ENCODE peak calls at places on chromosomes 1 and 21, in six cellular contexts. One of them, this sample, is unnamed.

GRCh38 chr1:153921803-153922075 is 1.0 kb downstream of the GATAD2B start:
- DNase-seq in kidney: no peak
- DNase-seq in endothelial cell: no peak
- DNase-seq in AG09319: no peak
- DNase-seq in mucosa of descending colon: peak
- DNase-seq in LNCaP clone FGC: no peak
- DNase-seq in this sample: no peak

GRCh38 chr1:35674111-35674510 is 32.8 kb upstream of the PSMB2 start:
- DNase-seq in LNCaP clone FGC: no peak
- DNase-seq in mucosa of descending colon: no peak
- DNase-seq in endothelial cell: no peak
- DNase-seq in AG09319: no peak
- DNase-seq in kidney: no peak
- DNase-seq in this sample: no peak

GRCh38 chr21:35399002-35399401 is 349.9 kb upstream of the RUNX1 start:
- DNase-seq in AG09319: no peak
- DNase-seq in LNCaP clone FGC: no peak
- DNase-seq in mucosa of descending colon: no peak
- DNase-seq in endothelial cell: no peak
- DNase-seq in kidney: no peak
- DNase-seq in this sample: no peak

GRCh38 chr1:205186191-205186590 is 25.3 kb downstream of the DSTYK start:
- DNase-seq in mucosa of descending colon: no peak
- DNase-seq in LNCaP clone FGC: no peak
- DNase-seq in endothelial cell: no peak
- DNase-seq in kidney: no peak
- DNase-seq in AG09319: no peak
- DNase-seq in this sample: no peak

GRCh38 chr1:226611301-226611700 is 62.7 kb downstream of the STUM start:
- DNase-seq in kidney: no peak
- DNase-seq in endothelial cell: no peak
- DNase-seq in AG09319: no peak
- DNase-seq in LNCaP clone FGC: no peak
- DNase-seq in mucosa of descending colon: no peak
- DNase-seq in this sample: no peak

GRCh38 chr1:214102907-214103306 is 115.1 kb downstream of the PROX1 start:
- DNase-seq in kidney: no peak
- DNase-seq in mucosa of descending colon: no peak
- DNase-seq in AG09319: no peak
- DNase-seq in endothelial cell: no peak
- DNase-seq in LNCaP clone FGC: no peak
- DNase-seq in this sample: no peak

GRCh38 chr1:201734776-201735175 is 94.2 kb upstream of the IPO9 start:
- DNase-seq in endothelial cell: no peak
- DNase-seq in LNCaP clone FGC: no peak
- DNase-seq in mucosa of descending colon: no peak
- DNase-seq in kidney: no peak
- DNase-seq in AG09319: no peak
- DNase-seq in this sample: no peak

GRCh38 chr21:42146821-42147220 is 72.1 kb upstream of the ABCG1 start:
- DNase-seq in LNCaP clone FGC: no peak
- DNase-seq in mucosa of descending colon: no peak
- DNase-seq in endothelial cell: no peak
- DNase-seq in kidney: peak
- DNase-seq in AG09319: no peak
- DNase-seq in this sample: no peak

GRCh38 chr1:156414440-156415064 is 45.5 kb downstream of the RHBG start:
- DNase-seq in AG09319: no peak
- DNase-seq in endothelial cell: peak
- DNase-seq in LNCaP clone FGC: no peak
- DNase-seq in kidney: no peak
- DNase-seq in mucosa of descending colon: no peak
- DNase-seq in this sample: peak

GRCh38 chr1:1875932-1876331 is 15.0 kb downstream of the GNB1 start:
- DNase-seq in mucosa of descending colon: no peak
- DNase-seq in LNCaP clone FGC: no peak
- DNase-seq in kidney: peak
- DNase-seq in endothelial cell: no peak
- DNase-seq in AG09319: no peak
- DNase-seq in this sample: no peak

GRCh38 chr1:228226956-228227791 is 19.3 kb downstream of the OBSCN start:
- DNase-seq in endothelial cell: no peak
- DNase-seq in mucosa of descending colon: peak
- DNase-seq in LNCaP clone FGC: no peak
- DNase-seq in AG09319: no peak
- DNase-seq in kidney: no peak
- DNase-seq in this sample: no peak

GRCh38 chr1:206490643-206491421 is 16.5 kb upstream of the RASSF5 start:
- DNase-seq in kidney: no peak
- DNase-seq in AG09319: no peak
- DNase-seq in mucosa of descending colon: no peak
- DNase-seq in LNCaP clone FGC: no peak
- DNase-seq in endothelial cell: no peak
- DNase-seq in this sample: no peak

GRCh38 chr21:38266732-38267131 is 9.9 kb downstream of the KCNJ15 start:
- DNase-seq in kidney: no peak
- DNase-seq in LNCaP clone FGC: no peak
- DNase-seq in AG09319: no peak
- DNase-seq in endothelial cell: no peak
- DNase-seq in mucosa of descending colon: no peak
- DNase-seq in this sample: no peak

GRCh38 chr1:224542783-224543440 is 73.2 kb upstream of the CNIH3 start:
- DNase-seq in kidney: no peak
- DNase-seq in endothelial cell: no peak
- DNase-seq in mucosa of descending colon: no peak
- DNase-seq in LNCaP clone FGC: no peak
- DNase-seq in AG09319: peak
- DNase-seq in this sample: no peak

GRCh38 chr1:160883586-160883985 is 1.4 kb downstream of the ITLN1 start:
- DNase-seq in LNCaP clone FGC: no peak
- DNase-seq in AG09319: no peak
- DNase-seq in endothelial cell: no peak
- DNase-seq in kidney: no peak
- DNase-seq in mucosa of descending colon: no peak
- DNase-seq in this sample: no peak
- TF ChIP-seq CTCF in LNCaP clone FGC: no peak
- TF ChIP-seq CTCF in AG09319: no peak
- TF ChIP-seq CTCF in endothelial cell: no peak
- TF ChIP-seq CTCF in kidney: no peak
- TF ChIP-seq CTCF in mucosa of descending colon: no peak
- TF ChIP-seq CTCF in this sample: no peak

DNA sequence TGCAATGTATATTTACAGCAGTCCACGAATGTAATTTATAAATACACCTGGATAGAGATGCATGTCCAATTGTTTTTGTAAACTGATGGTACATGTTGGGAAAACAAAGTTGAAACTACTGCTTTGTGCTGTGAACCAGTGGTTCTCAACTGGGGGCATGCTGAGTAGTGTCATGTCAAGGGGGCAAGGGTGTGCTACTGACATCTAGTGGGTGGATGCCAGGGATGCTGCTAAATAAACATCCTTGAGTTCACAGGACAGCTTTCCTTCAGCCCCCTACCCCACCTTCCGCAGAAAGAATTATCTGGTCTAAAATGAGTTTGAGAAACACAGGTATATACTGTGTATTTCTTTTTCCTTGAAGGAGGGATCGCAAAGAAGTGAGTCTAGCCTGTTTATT is 95.9 kb downstream of the RASAL2 start:
- DNase-seq in endothelial cell: peak
- DNase-seq in kidney: no peak
- DNase-seq in AG09319: no peak
- DNase-seq in mucosa of descending colon: peak
- DNase-seq in LNCaP clone FGC: no peak
- DNase-seq in this sample: peak
- TF ChIP-seq CTCF in endothelial cell: peak
- TF ChIP-seq CTCF in kidney: peak
- TF ChIP-seq CTCF in AG09319: peak
- TF ChIP-seq CTCF in mucosa of descending colon: no peak
- TF ChIP-seq CTCF in LNCaP clone FGC: peak
- TF ChIP-seq CTCF in this sample: peak

GRCh38 chr1:70290248-70290647 is 64.3 kb downstream of the ANKRD13C start:
- DNase-seq in LNCaP clone FGC: no peak
- DNase-seq in endothelial cell: no peak
- DNase-seq in kidney: no peak
- DNase-seq in mucosa of descending colon: no peak
- DNase-seq in AG09319: no peak
- DNase-seq in this sample: no peak

GRCh38 chr1:70299472-70299871 is 55.0 kb downstream of the ANKRD13C start:
- DNase-seq in kidney: no peak
- DNase-seq in LNCaP clone FGC: no peak
- DNase-seq in mucosa of descending colon: no peak
- DNase-seq in AG09319: no peak
- DNase-seq in endothelial cell: no peak
- DNase-seq in this sample: no peak

GRCh38 chr1:70293186-70293843 is 61.2 kb downstream of the ANKRD13C start:
- DNase-seq in kidney: no peak
- DNase-seq in LNCaP clone FGC: no peak
- DNase-seq in endothelial cell: no peak
- DNase-seq in AG09319: no peak
- DNase-seq in mucosa of descending colon: no peak
- DNase-seq in this sample: no peak

DNA sequence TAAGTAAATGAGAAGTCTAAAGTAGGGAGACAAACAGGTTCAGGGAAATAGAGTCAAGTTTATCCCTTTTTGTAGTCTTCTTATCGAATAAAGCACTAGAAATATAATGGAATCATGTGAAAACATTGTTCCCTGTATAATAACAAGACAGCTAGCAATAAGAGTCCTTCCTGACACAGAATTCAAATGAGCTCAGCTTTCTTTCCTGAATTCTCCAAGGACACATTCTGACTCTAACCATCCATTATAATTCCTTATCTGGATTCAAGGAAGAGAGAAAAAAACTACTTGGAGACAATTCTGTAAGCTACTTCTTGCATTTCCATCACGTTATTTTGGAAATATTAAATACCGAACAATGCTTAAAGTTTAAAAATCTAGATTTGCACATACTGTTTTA is 58.8 kb downstream of the ANKRD13C start:
- DNase-seq in AG09319: no peak
- DNase-seq in LNCaP clone FGC: no peak
- DNase-seq in kidney: no peak
- DNase-seq in mucosa of descending colon: no peak
- DNase-seq in endothelial cell: no peak
- DNase-seq in this sample: no peak
- TF ChIP-seq CTCF in AG09319: no peak
- TF ChIP-seq CTCF in LNCaP clone FGC: no peak
- TF ChIP-seq CTCF in kidney: no peak
- TF ChIP-seq CTCF in mucosa of descending colon: no peak
- TF ChIP-seq CTCF in endothelial cell: no peak
- TF ChIP-seq CTCF in this sample: no peak

GRCh38 chr1:223016890-223017289 is 126.2 kb downstream of the TLR5 start:
- DNase-seq in LNCaP clone FGC: no peak
- DNase-seq in kidney: peak
- DNase-seq in endothelial cell: no peak
- DNase-seq in AG09319: no peak
- DNase-seq in mucosa of descending colon: no peak
- DNase-seq in this sample: no peak
- TF ChIP-seq CTCF in LNCaP clone FGC: no peak
- TF ChIP-seq CTCF in kidney: no peak
- TF ChIP-seq CTCF in endothelial cell: no peak
- TF ChIP-seq CTCF in AG09319: no peak
- TF ChIP-seq CTCF in mucosa of descending colon: no peak
- TF ChIP-seq CTCF in this sample: no peak

DNA sequence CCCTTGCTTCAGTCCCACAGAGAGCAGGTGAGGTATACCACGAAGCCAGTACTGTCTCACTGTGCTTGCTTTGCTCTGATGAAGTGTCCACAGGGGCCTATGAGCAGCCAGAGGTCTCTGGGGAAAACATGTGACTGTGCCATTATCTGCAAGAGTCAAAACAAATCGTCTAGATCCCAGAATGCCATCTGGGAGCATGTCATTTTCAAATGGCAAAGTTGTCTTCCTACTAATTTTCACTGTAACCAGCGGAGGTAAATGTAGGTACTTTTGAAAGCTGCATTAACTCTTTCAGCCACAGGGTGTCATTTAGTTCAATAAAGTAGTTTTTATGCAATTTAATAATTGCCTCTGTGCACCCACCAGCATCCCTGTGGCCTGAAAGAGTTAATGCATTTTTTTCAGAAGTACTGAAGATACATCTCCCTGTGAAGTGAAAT is 173.6 kb upstream of the SGIP1 start:
- DNase-seq in LNCaP clone FGC: no peak
- DNase-seq in endothelial cell: no peak
- DNase-seq in AG09319: no peak
- DNase-seq in mucosa of descending colon: no peak
- DNase-seq in kidney: no peak
- DNase-seq in this sample: no peak
- TF ChIP-seq CTCF in LNCaP clone FGC: no peak
- TF ChIP-seq CTCF in endothelial cell: peak
- TF ChIP-seq CTCF in AG09319: no peak
- TF ChIP-seq CTCF in mucosa of descending colon: no peak
- TF ChIP-seq CTCF in kidney: no peak
- TF ChIP-seq CTCF in this sample: no peak

GRCh38 chr1:232878141-232878540 is 72.3 kb upstream of the NTPCR start:
- DNase-seq in mucosa of descending colon: no peak
- DNase-seq in LNCaP clone FGC: no peak
- DNase-seq in kidney: no peak
- DNase-seq in endothelial cell: no peak
- DNase-seq in AG09319: no peak
- DNase-seq in this sample: peak

GRCh38 chr1:232877361-232877991 is 72.3 kb downstream of the MAP10 start:
- DNase-seq in AG09319: no peak
- DNase-seq in LNCaP clone FGC: no peak
- DNase-seq in mucosa of descending colon: no peak
- DNase-seq in endothelial cell: no peak
- DNase-seq in kidney: no peak
- DNase-seq in this sample: peak

GRCh38 chr1:232884262-232884661 is 66.1 kb upstream of the NTPCR start:
- DNase-seq in kidney: no peak
- DNase-seq in AG09319: no peak
- DNase-seq in endothelial cell: no peak
- DNase-seq in mucosa of descending colon: no peak
- DNase-seq in LNCaP clone FGC: no peak
- DNase-seq in this sample: no peak

GRCh38 chr1:232876506-232877360 is 71.5 kb downstream of the MAP10 start:
- DNase-seq in kidney: no peak
- DNase-seq in mucosa of descending colon: no peak
- DNase-seq in endothelial cell: no peak
- DNase-seq in AG09319: no peak
- DNase-seq in LNCaP clone FGC: no peak
- DNase-seq in this sample: no peak

DNA sequence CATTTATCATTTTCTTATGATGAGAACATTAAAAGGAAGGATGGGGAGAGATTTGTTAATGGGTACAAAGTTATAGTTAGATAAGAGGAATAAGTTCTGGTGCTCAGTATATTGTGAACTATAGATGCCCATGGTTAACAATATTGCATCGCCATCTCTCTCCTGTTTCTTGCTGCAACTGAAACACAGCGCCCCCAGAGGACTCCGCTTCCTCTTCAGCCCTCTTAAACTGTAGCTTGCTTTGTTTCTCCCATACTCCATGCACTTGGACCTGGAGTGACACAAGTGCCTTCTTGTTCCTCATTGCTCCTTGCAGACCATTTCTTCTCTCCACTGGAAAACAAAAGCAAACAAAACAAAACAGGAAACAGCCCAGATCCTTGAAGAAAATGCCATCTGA is 70.1 kb upstream of the NTPCR start:
- DNase-seq in AG09319: no peak
- DNase-seq in endothelial cell: peak
- DNase-seq in LNCaP clone FGC: no peak
- DNase-seq in mucosa of descending colon: peak
- DNase-seq in kidney: no peak
- DNase-seq in this sample: peak
- TF ChIP-seq CTCF in AG09319: peak
- TF ChIP-seq CTCF in endothelial cell: peak
- TF ChIP-seq CTCF in LNCaP clone FGC: peak
- TF ChIP-seq CTCF in mucosa of descending colon: no peak
- TF ChIP-seq CTCF in kidney: peak
- TF ChIP-seq CTCF in this sample: peak

This sample was measured in nephron progenitor cell.